ENCODE peak calls at places on chromosomes 4 and X, in ten cellular contexts. One of them, this sample, is unnamed.

GRCh38 chr4:1017706-1018105 is 6.3 kb downstream of the FGFRL1 start:
- DNase-seq in thoracic aorta: no peak
- DNase-seq in bronchial epithelial cell: no peak
- DNase-seq in mesothelial cell of epicardium: no peak
- DNase-seq in activated B cell treated with CpG ODN at 0.5 μM for 24 hours: no peak
- DNase-seq in A549: no peak
- DNase-seq in HFF-Myc: no peak
- DNase-seq in AG04449: no peak
- DNase-seq in choroid plexus epithelial cell: no peak
- DNase-seq in left ventricle myocardium inferior: no peak
- DNase-seq in this sample: no peak

GRCh38 chr4:8744083-8744805 is 127.4 kb downstream of the HMX1 start:
- DNase-seq in thoracic aorta: no peak
- DNase-seq in bronchial epithelial cell: no peak
- DNase-seq in mesothelial cell of epicardium: peak; percentile 36
- DNase-seq in activated B cell treated with CpG ODN at 0.5 μM for 24 hours: no peak
- DNase-seq in A549: no peak
- DNase-seq in HFF-Myc: no peak
- DNase-seq in AG04449: no peak
- DNase-seq in choroid plexus epithelial cell: no peak
- DNase-seq in left ventricle myocardium inferior: no peak
- DNase-seq in this sample: no peak

GRCh38 chr4:165524532-165525190 is 145.9 kb downstream of the CPE start:
- DNase-seq in thoracic aorta: no peak
- DNase-seq in bronchial epithelial cell: no peak
- DNase-seq in mesothelial cell of epicardium: no peak
- DNase-seq in activated B cell treated with CpG ODN at 0.5 μM for 24 hours: no peak
- DNase-seq in A549: no peak
- DNase-seq in HFF-Myc: no peak
- DNase-seq in AG04449: no peak
- DNase-seq in choroid plexus epithelial cell: peak; percentile 52
- DNase-seq in left ventricle myocardium inferior: no peak
- DNase-seq in this sample: no peak

GRCh38 chr4:94545296-94545695 is 93.6 kb downstream of the PDLIM5 start:
- DNase-seq in thoracic aorta: no peak
- DNase-seq in bronchial epithelial cell: peak; percentile 27
- DNase-seq in mesothelial cell of epicardium: no peak
- DNase-seq in activated B cell treated with CpG ODN at 0.5 μM for 24 hours: no peak
- DNase-seq in A549: peak; percentile 52
- DNase-seq in HFF-Myc: no peak
- DNase-seq in AG04449: no peak
- DNase-seq in choroid plexus epithelial cell: peak; percentile 81
- DNase-seq in left ventricle myocardium inferior: no peak
- DNase-seq in this sample: no peak

GRCh38 chr4:168886361-168886760 is 123.7 kb downstream of the CBR4 start:
- DNase-seq in thoracic aorta: no peak
- DNase-seq in bronchial epithelial cell: peak; percentile 43
- DNase-seq in mesothelial cell of epicardium: no peak
- DNase-seq in activated B cell treated with CpG ODN at 0.5 μM for 24 hours: no peak
- DNase-seq in A549: peak; percentile 25
- DNase-seq in HFF-Myc: no peak
- DNase-seq in AG04449: no peak
- DNase-seq in choroid plexus epithelial cell: peak; percentile 63
- DNase-seq in left ventricle myocardium inferior: no peak
- DNase-seq in this sample: no peak

GRCh38 chrX:80808854-80809493 is 703 bp downstream of the BRWD3 start:
- DNase-seq in thoracic aorta: no peak
- DNase-seq in bronchial epithelial cell: peak; percentile 28
- DNase-seq in mesothelial cell of epicardium: no peak
- DNase-seq in activated B cell treated with CpG ODN at 0.5 μM for 24 hours: peak; percentile 27
- DNase-seq in A549: peak; percentile 20
- DNase-seq in HFF-Myc: no peak
- DNase-seq in AG04449: no peak
- DNase-seq in choroid plexus epithelial cell: peak; percentile 23
- DNase-seq in left ventricle myocardium inferior: no peak
- DNase-seq in this sample: peak; percentile 10

GRCh38 chr4:67288964-67289363 is 256.3 kb downstream of the CENPC start:
- DNase-seq in thoracic aorta: no peak
- DNase-seq in bronchial epithelial cell: peak; percentile 3
- DNase-seq in mesothelial cell of epicardium: no peak
- DNase-seq in activated B cell treated with CpG ODN at 0.5 μM for 24 hours: no peak
- DNase-seq in A549: peak; percentile 24
- DNase-seq in HFF-Myc: no peak
- DNase-seq in AG04449: no peak
- DNase-seq in choroid plexus epithelial cell: peak; percentile 2
- DNase-seq in left ventricle myocardium inferior: no peak
- DNase-seq in this sample: peak; percentile 36

GRCh38 chr4:57023104-57023503 is 44.4 kb downstream of the POLR2B start:
- DNase-seq in thoracic aorta: no peak
- DNase-seq in bronchial epithelial cell: peak; percentile 97
- DNase-seq in mesothelial cell of epicardium: no peak
- DNase-seq in activated B cell treated with CpG ODN at 0.5 μM for 24 hours: no peak
- DNase-seq in A549: no peak
- DNase-seq in HFF-Myc: no peak
- DNase-seq in AG04449: peak; percentile 88
- DNase-seq in choroid plexus epithelial cell: peak; percentile 88
- DNase-seq in left ventricle myocardium inferior: no peak
- DNase-seq in this sample: peak; percentile 83

GRCh38 chrX:318739-319578 is at the start of gene GTPBP6:
- DNase-seq in thoracic aorta: peak; percentile 99
- DNase-seq in bronchial epithelial cell: peak; percentile 97
- DNase-seq in mesothelial cell of epicardium: peak; percentile 100
- DNase-seq in activated B cell treated with CpG ODN at 0.5 μM for 24 hours: peak; percentile 97
- DNase-seq in A549: peak; percentile 100
- DNase-seq in HFF-Myc: peak; percentile 99
- DNase-seq in AG04449: peak; percentile 97
- DNase-seq in choroid plexus epithelial cell: peak; percentile 100
- DNase-seq in left ventricle myocardium inferior: peak; percentile 100
- DNase-seq in this sample: peak; percentile 99

GRCh38 chr4:162957521-162958143 is 209.1 kb downstream of the NAF1 start:
- DNase-seq in thoracic aorta: no peak
- DNase-seq in bronchial epithelial cell: no peak
- DNase-seq in mesothelial cell of epicardium: no peak
- DNase-seq in activated B cell treated with CpG ODN at 0.5 μM for 24 hours: no peak
- DNase-seq in A549: no peak
- DNase-seq in HFF-Myc: no peak
- DNase-seq in AG04449: no peak
- DNase-seq in choroid plexus epithelial cell: no peak
- DNase-seq in left ventricle myocardium inferior: no peak
- DNase-seq in this sample: no peak

GRCh38 chrX:68918202-68918601 is 89.4 kb downstream of the EFNB1 start:
- DNase-seq in thoracic aorta: no peak
- DNase-seq in bronchial epithelial cell: no peak
- DNase-seq in mesothelial cell of epicardium: no peak
- DNase-seq in activated B cell treated with CpG ODN at 0.5 μM for 24 hours: no peak
- DNase-seq in A549: no peak
- DNase-seq in HFF-Myc: no peak
- DNase-seq in AG04449: no peak
- DNase-seq in choroid plexus epithelial cell: no peak
- DNase-seq in left ventricle myocardium inferior: no peak
- DNase-seq in this sample: no peak
- TF ChIP-seq CTCF in thoracic aorta: no peak
- TF ChIP-seq CTCF in bronchial epithelial cell: peak; percentile 11
- TF ChIP-seq CTCF in mesothelial cell of epicardium: no peak
- TF ChIP-seq CTCF in activated B cell treated with CpG ODN at 0.5 μM for 24 hours: no peak
- TF ChIP-seq CTCF in A549: no peak
- TF ChIP-seq CTCF in HFF-Myc: no peak
- TF ChIP-seq CTCF in AG04449: no peak
- TF ChIP-seq CTCF in choroid plexus epithelial cell: no peak
- TF ChIP-seq CTCF in left ventricle myocardium inferior: peak; percentile 44
- TF ChIP-seq CTCF in this sample: no peak

GRCh38 chr4:3514806-3515421 is 17.3 kb downstream of the LRPAP1 start:
- DNase-seq in thoracic aorta: no peak
- DNase-seq in bronchial epithelial cell: no peak
- DNase-seq in mesothelial cell of epicardium: no peak
- DNase-seq in activated B cell treated with CpG ODN at 0.5 μM for 24 hours: no peak
- DNase-seq in A549: peak; percentile 20
- DNase-seq in HFF-Myc: no peak
- DNase-seq in AG04449: no peak
- DNase-seq in choroid plexus epithelial cell: no peak
- DNase-seq in left ventricle myocardium inferior: peak; percentile 22
- DNase-seq in this sample: peak; percentile 32
- TF ChIP-seq CTCF in thoracic aorta: no peak
- TF ChIP-seq CTCF in bronchial epithelial cell: peak; percentile 44
- TF ChIP-seq CTCF in mesothelial cell of epicardium: peak; percentile 26
- TF ChIP-seq CTCF in activated B cell treated with CpG ODN at 0.5 μM for 24 hours: no peak
- TF ChIP-seq CTCF in A549: peak; percentile 11
- TF ChIP-seq CTCF in HFF-Myc: peak; percentile 30
- TF ChIP-seq CTCF in AG04449: peak; percentile 26
- TF ChIP-seq CTCF in choroid plexus epithelial cell: peak; percentile 38
- TF ChIP-seq CTCF in left ventricle myocardium inferior: peak; percentile 55
- TF ChIP-seq CTCF in this sample: peak; percentile 10

GRCh38 chrX:26914232-26914631 is 548.9 kb downstream of the PPP4R3C start:
- DNase-seq in thoracic aorta: no peak
- DNase-seq in bronchial epithelial cell: peak; percentile 15
- DNase-seq in mesothelial cell of epicardium: no peak
- DNase-seq in activated B cell treated with CpG ODN at 0.5 μM for 24 hours: no peak
- DNase-seq in A549: no peak
- DNase-seq in HFF-Myc: no peak
- DNase-seq in AG04449: no peak
- DNase-seq in choroid plexus epithelial cell: peak; percentile 38
- DNase-seq in left ventricle myocardium inferior: no peak
- DNase-seq in this sample: no peak

GRCh38 chrX:26922278-26922677 is 540.9 kb downstream of the PPP4R3C start:
- DNase-seq in thoracic aorta: no peak
- DNase-seq in bronchial epithelial cell: peak; percentile 1
- DNase-seq in mesothelial cell of epicardium: no peak
- DNase-seq in activated B cell treated with CpG ODN at 0.5 μM for 24 hours: no peak
- DNase-seq in A549: no peak
- DNase-seq in HFF-Myc: no peak
- DNase-seq in AG04449: no peak
- DNase-seq in choroid plexus epithelial cell: peak; percentile 23
- DNase-seq in left ventricle myocardium inferior: no peak
- DNase-seq in this sample: no peak

GRCh38 chrX:26915064-26915463 is 548.1 kb downstream of the PPP4R3C start:
- DNase-seq in thoracic aorta: no peak
- DNase-seq in bronchial epithelial cell: peak; percentile 74
- DNase-seq in mesothelial cell of epicardium: no peak
- DNase-seq in activated B cell treated with CpG ODN at 0.5 μM for 24 hours: no peak
- DNase-seq in A549: no peak
- DNase-seq in HFF-Myc: no peak
- DNase-seq in AG04449: no peak
- DNase-seq in choroid plexus epithelial cell: peak; percentile 11
- DNase-seq in left ventricle myocardium inferior: no peak
- DNase-seq in this sample: no peak

DNA sequence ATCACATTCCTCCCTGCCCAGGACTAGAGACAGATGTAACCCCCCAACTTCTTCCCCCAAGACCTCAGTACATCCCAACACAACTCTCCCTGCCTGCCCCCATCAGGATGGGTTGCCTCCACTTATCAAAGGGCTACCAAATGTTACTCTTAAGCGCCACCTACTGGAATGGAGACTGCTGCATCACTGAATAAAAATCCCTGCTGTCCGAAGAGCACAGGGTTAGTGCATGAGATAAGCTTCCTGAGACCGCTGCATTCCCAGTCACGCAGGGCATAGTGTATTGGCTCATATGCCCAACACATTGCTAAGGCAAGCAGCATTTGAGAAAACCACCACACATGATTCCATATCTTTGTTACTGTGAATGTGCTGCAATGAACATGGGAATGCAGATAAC is 544.5 kb downstream of the PPP4R3C start:
- DNase-seq in thoracic aorta: no peak
- DNase-seq in bronchial epithelial cell: peak; percentile 5
- DNase-seq in mesothelial cell of epicardium: no peak
- DNase-seq in activated B cell treated with CpG ODN at 0.5 μM for 24 hours: no peak
- DNase-seq in A549: peak; percentile 13
- DNase-seq in HFF-Myc: no peak
- DNase-seq in AG04449: no peak
- DNase-seq in choroid plexus epithelial cell: peak; percentile 57
- DNase-seq in left ventricle myocardium inferior: no peak
- DNase-seq in this sample: peak; percentile 25
- TF ChIP-seq CTCF in thoracic aorta: peak; percentile 25
- TF ChIP-seq CTCF in bronchial epithelial cell: peak; percentile 25
- TF ChIP-seq CTCF in mesothelial cell of epicardium: no peak
- TF ChIP-seq CTCF in activated B cell treated with CpG ODN at 0.5 μM for 24 hours: no peak
- TF ChIP-seq CTCF in A549: no peak
- TF ChIP-seq CTCF in HFF-Myc: no peak
- TF ChIP-seq CTCF in AG04449: no peak
- TF ChIP-seq CTCF in choroid plexus epithelial cell: peak; percentile 59
- TF ChIP-seq CTCF in left ventricle myocardium inferior: peak; percentile 17
- TF ChIP-seq CTCF in this sample: peak; percentile 28

DNA sequence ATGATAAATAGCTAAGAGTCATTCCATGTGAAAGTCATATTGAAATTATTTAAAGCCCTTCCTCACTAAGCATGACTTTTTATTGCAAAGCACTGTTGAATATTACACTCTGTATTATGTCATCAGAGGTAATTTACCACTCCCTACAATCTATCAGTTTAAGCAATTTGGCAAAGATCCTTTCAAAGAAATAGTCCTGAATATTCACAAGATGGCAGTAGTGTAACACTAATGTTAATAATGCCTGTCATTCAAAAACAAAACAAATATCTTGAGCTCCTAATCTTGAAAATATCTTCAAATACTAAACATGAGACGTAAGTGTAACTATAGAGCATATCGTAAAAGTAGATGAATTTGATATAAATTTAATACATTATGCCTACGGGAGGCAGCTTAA is 208.6 kb upstream of the TECRL start:
- DNase-seq in thoracic aorta: no peak
- DNase-seq in bronchial epithelial cell: peak; percentile 26
- DNase-seq in mesothelial cell of epicardium: no peak
- DNase-seq in activated B cell treated with CpG ODN at 0.5 μM for 24 hours: no peak
- DNase-seq in A549: peak; percentile 15
- DNase-seq in HFF-Myc: no peak
- DNase-seq in AG04449: no peak
- DNase-seq in choroid plexus epithelial cell: no peak
- DNase-seq in left ventricle myocardium inferior: no peak
- DNase-seq in this sample: no peak
- TF ChIP-seq CTCF in thoracic aorta: no peak
- TF ChIP-seq CTCF in bronchial epithelial cell: no peak
- TF ChIP-seq CTCF in mesothelial cell of epicardium: no peak
- TF ChIP-seq CTCF in activated B cell treated with CpG ODN at 0.5 μM for 24 hours: no peak
- TF ChIP-seq CTCF in A549: peak; percentile 29
- TF ChIP-seq CTCF in HFF-Myc: no peak
- TF ChIP-seq CTCF in AG04449: no peak
- TF ChIP-seq CTCF in choroid plexus epithelial cell: no peak
- TF ChIP-seq CTCF in left ventricle myocardium inferior: no peak
- TF ChIP-seq CTCF in this sample: no peak

DNA sequence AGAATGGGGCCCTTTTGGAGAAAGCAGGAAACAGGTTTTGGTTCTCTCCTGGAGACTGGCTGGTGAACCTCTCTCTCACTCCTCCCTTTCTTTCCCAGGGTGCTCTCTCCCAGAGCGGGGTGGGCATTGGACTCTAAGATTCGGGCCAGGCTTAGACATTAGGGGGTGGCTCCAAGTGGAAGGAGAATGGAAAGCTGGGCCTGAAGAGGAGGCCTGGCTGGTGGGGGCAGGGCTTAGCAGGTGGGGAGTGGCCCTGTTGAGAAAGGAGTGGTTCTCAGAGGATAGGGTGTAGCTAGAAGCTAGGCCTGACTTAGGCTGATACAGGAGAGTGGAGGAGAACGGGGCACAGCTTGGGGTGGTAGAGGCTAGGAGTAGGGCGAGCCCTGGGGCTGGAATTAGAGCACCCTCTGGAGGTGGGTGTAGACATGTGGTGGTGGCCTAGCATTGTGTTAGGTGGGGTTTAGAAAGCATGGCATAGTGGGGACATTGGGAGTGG is 5.7 kb downstream of the PLP2 start:
- DNase-seq in thoracic aorta: no peak
- DNase-seq in bronchial epithelial cell: peak; percentile 52
- DNase-seq in mesothelial cell of epicardium: no peak
- DNase-seq in activated B cell treated with CpG ODN at 0.5 μM for 24 hours: no peak
- DNase-seq in A549: peak; percentile 35
- DNase-seq in HFF-Myc: no peak
- DNase-seq in AG04449: no peak
- DNase-seq in choroid plexus epithelial cell: no peak
- DNase-seq in left ventricle myocardium inferior: no peak
- DNase-seq in this sample: no peak
- TF ChIP-seq CTCF in thoracic aorta: no peak
- TF ChIP-seq CTCF in bronchial epithelial cell: peak; percentile 40
- TF ChIP-seq CTCF in mesothelial cell of epicardium: no peak
- TF ChIP-seq CTCF in activated B cell treated with CpG ODN at 0.5 μM for 24 hours: no peak
- TF ChIP-seq CTCF in A549: peak; percentile 11
- TF ChIP-seq CTCF in HFF-Myc: no peak
- TF ChIP-seq CTCF in AG04449: no peak
- TF ChIP-seq CTCF in choroid plexus epithelial cell: peak; percentile 15
- TF ChIP-seq CTCF in left ventricle myocardium inferior: no peak
- TF ChIP-seq CTCF in this sample: no peak

This sample was measured in cardiac muscle cell.